ENCODE peak calls at places on chromosome 2, in nine cellular contexts. H is NT2/D1, B is pancreas, S is aorta, I is cardiac muscle cell, E is adipocyte, O is endodermal cell, K is psoas muscle, U is neuronal stem cell. L is an unnamed sample.
A peak's percentile ranks its signal among the peaks of the same experiment; 100 is the strongest.

GRCh38 chr2:98134138-98134537 is 47.2 kb downstream of the VWA3B start:
- DNase-seq in H (peak; percentile 47), B (no peak), S (no peak), I (peak; percentile 10), E (no peak), O (peak; percentile 62), K (no peak), U (peak; percentile 31), L (no peak)

GRCh38 chr2:161946489-161947107 is 127.4 kb downstream of the DPP4 start:
- DNase-seq in H (peak; percentile 13), B (no peak), S (no peak), I (peak; percentile 48), E (peak; percentile 69), O (no peak), K (no peak), U (peak; percentile 12), L (peak; percentile 39)

GRCh38 chr2:73965053-73965452 is 19.7 kb upstream of the TET3 start:
- DNase-seq in H (no peak), B (no peak), S (no peak), I (no peak), E (no peak), O (no peak), K (no peak), U (no peak), L (no peak)

GRCh38 chr2:11998218-11998617 is 251.8 kb downstream of the LPIN1 start:
- DNase-seq in H (no peak), B (no peak), S (no peak), I (peak; percentile 21), E (peak; percentile 71), O (no peak), K (no peak), U (no peak), L (peak; percentile 48)

GRCh38 chr2:61454383-61454782 is 16.5 kb downstream of the USP34 start:
- DNase-seq in H (no peak), B (no peak), S (no peak), I (no peak), E (no peak), O (peak; percentile 16), K (no peak), U (no peak), L (no peak)

GRCh38 chr2:151568541-151568940 is 158.8 kb downstream of the RIF1 start:
- DNase-seq in H (no peak), B (no peak), S (no peak), I (no peak), E (no peak), O (no peak), K (no peak), U (no peak), L (no peak)

GRCh38 chr2:32425719-32426141 is 68.9 kb downstream of the BIRC6 start:
- DNase-seq in H (no peak), B (no peak), S (peak; percentile 53), I (peak; percentile 23), E (peak; percentile 71), O (no peak), K (no peak), U (no peak), L (no peak)

GRCh38 chr2:200765995-200766660 is 45.6 kb upstream of the BZW1 start:
- DNase-seq in H (no peak), B (no peak), S (no peak), I (no peak), E (no peak), O (no peak), K (no peak), U (no peak), L (peak; percentile 92)

GRCh38 chr2:178044836-178045235 is 27.7 kb downstream of the PDE11A start:
- DNase-seq in H (no peak), B (no peak), S (no peak), I (no peak), E (no peak), O (no peak), K (no peak), U (no peak), L (no peak)

GRCh38 chr2:238087211-238087610 is 12.9 kb upstream of the ESPNL start:
- DNase-seq in H (no peak), B (no peak), S (no peak), I (no peak), E (no peak), O (no peak), K (no peak), U (no peak), L (no peak)

GRCh38 chr2:191222507-191222906 is 22.7 kb upstream of the MYO1B start:
- DNase-seq in H (no peak), B (no peak), S (no peak), I (peak; percentile 56), E (no peak), O (no peak), K (no peak), U (no peak), L (peak; percentile 83)

GRCh38 chr2:230525682-230526081 is 109.7 kb downstream of the SP100 start:
- DNase-seq in H (peak; percentile 8), B (no peak), S (no peak), I (no peak), E (no peak), O (no peak), K (no peak), U (no peak), L (no peak)

GRCh38 chr2:172712251-172712650 is 23.4 kb upstream of the RAPGEF4 start:
- DNase-seq in H (no peak), B (no peak), S (no peak), I (no peak), E (no peak), O (no peak), K (no peak), U (no peak), L (no peak)

GRCh38 chr2:187580462-187581124 is 26.4 kb upstream of the TFPI start:
- DNase-seq in H (peak; percentile 18), B (no peak), S (no peak), I (peak; percentile 88), E (peak; percentile 88), O (no peak), K (no peak), U (no peak), L (peak; percentile 74)

GRCh38 chr2:73823916-73824523 is 4.7 kb upstream of the STAMBP start:
- DNase-seq in H (peak; percentile 63), B (peak; percentile 26), S (no peak), I (peak; percentile 93), E (peak; percentile 91), O (no peak), K (no peak), U (peak; percentile 47), L (peak; percentile 81)

GRCh38 chr2:9235388-9236344 is 29.1 kb downstream of the ASAP2 start:
- DNase-seq in H (no peak), B (no peak), S (peak; percentile 57), I (peak; percentile 66), E (peak; percentile 59), O (no peak), K (no peak), U (no peak), L (peak; percentile 72)

GRCh38 chr2:72000110-72000509 is 147.6 kb downstream of the CYP26B1 start:
- DNase-seq in H (no peak), B (no peak), S (no peak), I (no peak), E (no peak), O (peak; percentile 73), K (no peak), U (no peak), L (no peak)

GRCh38 chr2:174635015-174635593 is 37.5 kb upstream of the WIPF1 start:
- DNase-seq in H (no peak), B (no peak), S (no peak), I (no peak), E (no peak), O (no peak), K (no peak), U (no peak), L (no peak)
- H3K4me3 ChIP-seq in H (no peak overlapping the region), B (no peak overlapping the region), S (no peak overlapping the region), I (no peak overlapping the region), E (no peak overlapping the region), O (no peak overlapping the region), K (peak overlapping the region; percentile 42), U (no peak overlapping the region), L (no peak overlapping the region)

GRCh38 chr2:121451373-121451772 is 79.3 kb upstream of the RNU4ATAC start:
- DNase-seq in H (no peak), B (no peak), S (no peak), I (no peak), E (no peak), O (no peak), K (no peak), U (no peak), L (no peak)

GRCh38 chr2:121454549-121455090 is 76.1 kb upstream of the RNU4ATAC start:
- DNase-seq in H (no peak), B (no peak), S (no peak), I (peak; percentile 42), E (peak; percentile 12), O (no peak), K (no peak), U (no peak), L (no peak)

GRCh38 chr2:121455438-121455837 is 75.2 kb upstream of the RNU4ATAC start:
- DNase-seq in H (no peak), B (no peak), S (no peak), I (no peak), E (no peak), O (no peak), K (no peak), U (no peak), L (no peak)

GRCh38 chr2:121456325-121456724 is 74.4 kb upstream of the RNU4ATAC start:
- DNase-seq in H (no peak), B (no peak), S (no peak), I (no peak), E (no peak), O (no peak), K (no peak), U (no peak), L (no peak)
- H3K36me3 ChIP-seq in H (peaks cover 36% of the 10 kb centered on the region), B (peaks cover 36% of the 10 kb centered on the region), S (peaks cover 7% of the 10 kb centered on the region), I (peaks cover 31% of the 10 kb centered on the region), E (peaks cover 86% of the 10 kb centered on the region), O (peaks cover 81% of the 10 kb centered on the region), K (peaks cover 100% of the 10 kb centered on the region), U (peaks cover 2% of the 10 kb centered on the region), L (peaks cover 11% of the 10 kb centered on the region)

DNA sequence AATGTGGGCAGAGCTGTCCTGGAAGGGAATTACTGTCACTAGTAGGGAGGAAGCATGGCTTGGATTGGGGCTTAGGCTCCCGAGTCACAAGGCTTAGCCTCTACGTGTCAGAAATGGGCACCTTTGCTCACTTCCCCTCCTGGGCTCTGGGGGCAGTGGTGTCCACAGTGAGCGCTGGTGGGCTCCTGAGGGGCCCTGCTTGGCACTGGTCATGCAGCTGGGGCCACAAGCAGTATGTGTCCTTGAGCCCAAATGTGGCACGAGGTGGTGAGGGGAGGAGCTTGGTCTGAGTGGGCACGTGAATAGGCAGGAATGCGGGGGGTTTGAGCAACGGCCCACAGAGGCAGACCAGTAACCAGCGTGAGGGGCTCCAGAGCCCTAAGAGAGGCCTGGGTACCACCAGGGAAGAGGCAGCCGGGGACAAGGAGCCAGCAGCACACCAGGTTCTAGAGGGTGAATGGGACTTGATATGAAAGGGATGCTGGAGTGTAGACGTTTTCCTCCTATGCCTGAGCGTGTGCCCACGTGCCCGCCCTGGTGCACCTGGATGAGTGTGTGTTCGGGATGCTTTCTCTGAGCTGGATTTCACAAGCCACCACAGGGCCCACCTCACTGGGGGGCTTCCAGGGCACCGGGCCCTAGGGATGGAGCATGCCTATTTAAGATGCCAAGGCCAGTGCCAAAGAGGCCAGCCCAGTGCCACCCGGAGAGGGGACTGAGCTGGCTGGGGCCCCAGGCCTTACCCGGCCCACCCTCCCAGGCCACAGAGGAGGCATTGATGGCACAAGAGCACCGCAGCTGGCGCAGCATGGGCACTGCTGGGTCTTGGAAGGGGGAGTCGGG is 22.8 kb upstream of the PTMA start:
- DNase-seq in H (no peak), B (no peak), S (no peak), I (no peak), E (no peak), O (peak; percentile 84), K (peak; percentile 8), U (no peak), L (no peak)
- H3K27me3 ChIP-seq in H (no peaks in the 10 kb centered on the region), B (no peaks in the 10 kb centered on the region), S (no peaks in the 10 kb centered on the region), I (no peaks in the 10 kb centered on the region), E (no peaks in the 10 kb centered on the region), O (no peaks in the 10 kb centered on the region), K (no peaks in the 10 kb centered on the region), U (no peaks in the 10 kb centered on the region), L (no peaks in the 10 kb centered on the region)

GRCh38 chr2:185942855-185943254 is 204.3 kb downstream of the FSIP2 start:
- DNase-seq in H (no peak), B (no peak), S (no peak), I (no peak), E (no peak), O (no peak), K (no peak), U (no peak), L (no peak)
- H3K4me3 ChIP-seq in H (no peak overlapping the region), B (no peak overlapping the region), S (no peak overlapping the region), I (no peak overlapping the region), E (no peak overlapping the region), O (no peak overlapping the region), K (no peak overlapping the region), U (no peak overlapping the region), L (no peak overlapping the region)